ENCODE peak calls at places on chromosomes 12 and 14, in nine cellular contexts. R, C, V, T, Y, I, U, J and K are unnamed samples.

GRCh38 chr12:109766251-109766778 is 52.7 kb downstream of the FAM222A start:
- DNase-seq in R (peak; percentile 9), C (no peak), V (peak; percentile 27), T (no peak), Y (no peak), I (no peak), U (peak; percentile 40), J (no peak), K (no peak)

GRCh38 chr14:102853703-102854396 is 68.6 kb upstream of the AMN start:
- DNase-seq in R (no peak), C (no peak), V (no peak), T (no peak), Y (peak; percentile 12), I (no peak), U (no peak), J (no peak), K (no peak)

GRCh38 chr12:52243264-52243773 is 10.3 kb downstream of the KRT7 start:
- DNase-seq in R (no peak), C (no peak), V (peak; percentile 19), T (peak; percentile 84), Y (no peak), I (no peak), U (no peak), J (peak; percentile 28), K (no peak)

GRCh38 chr12:59030415-59030814 is 110.1 kb upstream of the LRIG3 start:
- DNase-seq in R (peak; percentile 83), C (no peak), V (no peak), T (no peak), Y (no peak), I (no peak), U (no peak), J (no peak), K (no peak)

GRCh38 chr14:102390064-102390463 is 27.3 kb downstream of the TECPR2 start:
- DNase-seq in R (no peak), C (no peak), V (no peak), T (no peak), Y (no peak), I (no peak), U (no peak), J (no peak), K (no peak)

GRCh38 chr14:103144085-103144484 is 20.8 kb downstream of the TNFAIP2 start:
- DNase-seq in R (no peak), C (no peak), V (no peak), T (peak; percentile 77), Y (no peak), I (no peak), U (no peak), J (peak; percentile 69), K (no peak)

GRCh38 chr12:30925607-30926242 is 823 bp upstream of the TSPAN11 start:
- DNase-seq in R (no peak), C (no peak), V (no peak), T (no peak), Y (no peak), I (no peak), U (peak; percentile 45), J (no peak), K (no peak)

GRCh38 chr12:33759279-33759678 is 263.0 kb upstream of the ALG10 start:
- DNase-seq in R (no peak), C (no peak), V (no peak), T (no peak), Y (no peak), I (peak; percentile 72), U (no peak), J (no peak), K (no peak)

GRCh38 chr14:100025111-100025510 is 40.1 kb upstream of the EVL start:
- DNase-seq in R (peak; percentile 40), C (no peak), V (no peak), T (peak; percentile 8), Y (peak; percentile 21), I (peak; percentile 37), U (no peak), J (peak; percentile 45), K (no peak)

GRCh38 chr12:510071-510825 is 50.5 kb downstream of the B4GALNT3 start:
- DNase-seq in R (peak; percentile 66), C (no peak), V (peak; percentile 43), T (peak; percentile 10), Y (no peak), I (no peak), U (no peak), J (no peak), K (no peak)
- H3K27ac ChIP-seq in R (peak overlapping the region; percentile 79), C (peak overlapping the region; percentile 85), V (no peak overlapping the region), T (peak overlapping the region; percentile 35), Y (no peak overlapping the region), I (peak overlapping the region; percentile 42), U (no peak overlapping the region), J (no peak overlapping the region), K (peak overlapping the region; percentile 84)

GRCh38 chr14:90678420-90678819 is 137.8 kb downstream of the TTC7B start:
- DNase-seq in R (no peak), C (no peak), V (no peak), T (no peak), Y (no peak), I (no peak), U (no peak), J (peak; percentile 41), K (no peak)

GRCh38 chr14:90675399-90675798 is 140.8 kb downstream of the TTC7B start:
- DNase-seq in R (no peak), C (no peak), V (no peak), T (no peak), Y (peak; percentile 94), I (no peak), U (peak; percentile 85), J (peak; percentile 54), K (no peak)

GRCh38 chr14:90676356-90676755 is 139.9 kb downstream of the TTC7B start:
- DNase-seq in R (no peak), C (no peak), V (no peak), T (no peak), Y (no peak), I (no peak), U (no peak), J (no peak), K (no peak)

GRCh38 chr14:90677484-90678045 is 138.7 kb downstream of the TTC7B start:
- DNase-seq in R (no peak), C (no peak), V (no peak), T (no peak), Y (no peak), I (no peak), U (no peak), J (peak; percentile 87), K (no peak)

DNA sequence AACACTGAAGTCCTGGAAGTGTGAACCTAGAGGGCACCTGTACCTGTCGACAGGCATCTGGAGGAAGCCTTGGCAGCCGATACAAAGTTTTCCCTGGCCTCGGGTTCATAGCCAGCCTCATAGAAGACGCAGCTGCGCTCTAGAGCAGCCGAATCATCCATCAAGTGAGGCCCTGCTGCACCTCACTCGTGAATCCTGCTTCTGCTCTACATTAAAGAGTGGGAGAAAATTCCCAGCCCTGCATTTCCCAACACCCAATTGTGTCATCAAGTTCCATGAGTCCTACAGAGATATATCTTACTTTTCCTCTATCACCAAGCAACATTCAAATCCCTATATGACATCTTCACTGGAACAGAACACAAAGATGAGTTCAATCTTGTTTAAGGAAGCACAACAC is 139.4 kb downstream of the TTC7B start:
- DNase-seq in R (no peak), C (no peak), V (no peak), T (no peak), Y (no peak), I (no peak), U (no peak), J (peak; percentile 90), K (no peak)
- H3K27ac ChIP-seq in R (peak overlapping the region; percentile 56), C (no peak overlapping the region), V (peak overlapping the region; percentile 76), T (no peak overlapping the region), Y (peak overlapping the region; percentile 95), I (no peak overlapping the region), U (peak overlapping the region; percentile 75), J (no peak overlapping the region), K (no peak overlapping the region)

DNA sequence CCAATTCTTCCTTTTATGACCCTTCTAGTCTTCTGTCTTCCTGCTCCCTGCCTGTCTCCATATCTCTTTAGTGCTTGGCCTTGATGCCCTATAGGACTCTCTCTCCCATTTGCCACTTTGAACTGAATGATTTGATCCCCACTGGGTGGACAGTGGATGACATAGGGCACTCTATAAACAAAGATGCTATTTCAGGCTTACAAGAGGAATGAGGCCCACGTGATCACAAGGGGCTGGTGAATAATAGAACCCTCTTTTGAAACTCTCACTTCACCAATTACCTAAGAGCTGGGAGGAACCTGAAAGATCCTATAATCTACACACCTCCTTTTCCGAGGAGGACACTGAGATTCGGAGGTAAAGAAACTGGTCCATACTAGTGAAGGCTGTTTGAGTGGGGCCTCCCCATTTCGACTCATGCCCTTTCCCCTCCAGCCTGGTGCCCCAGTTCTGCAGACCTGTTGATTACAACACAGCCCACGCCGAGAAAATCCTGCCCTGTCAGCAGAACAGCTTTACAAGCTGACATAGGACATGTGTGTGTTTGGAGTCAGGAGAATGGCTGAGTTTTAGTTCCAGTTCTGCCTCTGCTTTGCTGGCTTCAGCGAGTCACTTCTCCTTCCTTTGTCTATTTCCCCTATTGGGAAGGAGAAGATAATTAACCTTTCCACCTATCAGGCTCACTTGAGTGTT is 400.3 kb downstream of the ZFP36L1 start:
- DNase-seq in R (peak; percentile 31), C (no peak), V (peak; percentile 47), T (no peak), Y (peak; percentile 55), I (peak; percentile 72), U (no peak), J (peak; percentile 56), K (no peak)
- H3K27ac ChIP-seq in R (peak overlapping the region; percentile 72), C (no peak overlapping the region), V (peak overlapping the region; percentile 73), T (no peak overlapping the region), Y (peak overlapping the region; percentile 56), I (peak overlapping the region; percentile 82), U (peak overlapping the region; percentile 83), J (no peak overlapping the region), K (no peak overlapping the region)

GRCh38 chr14:31232081-31232480 is 24.5 kb upstream of the HECTD1 start:
- DNase-seq in R (peak; percentile 56), C (no peak), V (no peak), T (no peak), Y (no peak), I (no peak), U (no peak), J (no peak), K (no peak)

GRCh38 chr14:31229009-31229408 is 21.4 kb upstream of the HECTD1 start:
- DNase-seq in R (no peak), C (no peak), V (no peak), T (no peak), Y (no peak), I (no peak), U (no peak), J (peak; percentile 2), K (no peak)

GRCh38 chr14:31230559-31230958 is 23.0 kb upstream of the HECTD1 start:
- DNase-seq in R (no peak), C (no peak), V (no peak), T (no peak), Y (no peak), I (no peak), U (no peak), J (no peak), K (no peak)

GRCh38 chr14:31229638-31230229 is 22.1 kb upstream of the HECTD1 start:
- DNase-seq in R (peak; percentile 86), C (peak; percentile 81), V (no peak), T (peak; percentile 67), Y (peak; percentile 92), I (no peak), U (peak; percentile 79), J (peak; percentile 95), K (peak; percentile 97)

DNA sequence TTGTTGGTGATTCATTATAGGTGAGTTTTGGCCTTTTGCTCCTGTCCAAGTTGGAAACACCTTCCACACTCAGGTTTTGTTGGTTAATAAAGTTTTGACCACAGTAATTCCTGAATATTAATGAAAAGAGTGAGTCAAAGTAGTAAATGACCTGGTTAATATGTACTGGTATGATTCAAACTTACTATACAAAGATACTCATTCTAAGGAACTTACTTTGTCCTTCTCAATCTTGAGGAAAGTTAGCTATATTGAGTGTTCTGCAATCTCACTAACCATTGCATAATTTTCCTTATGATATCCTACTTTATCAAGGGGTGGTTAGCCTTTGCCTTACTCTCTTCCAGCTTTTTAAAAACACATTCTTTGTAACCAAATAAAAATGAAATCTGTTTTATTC is 20.9 kb upstream of the HECTD1 start:
- DNase-seq in R (no peak), C (no peak), V (no peak), T (no peak), Y (no peak), I (no peak), U (no peak), J (no peak), K (peak; percentile 33)
- H3K27ac ChIP-seq in R (peak overlapping the region; percentile 80), C (peak overlapping the region; percentile 76), V (no peak overlapping the region), T (peak overlapping the region; percentile 86), Y (peak overlapping the region; percentile 86), I (peak overlapping the region; percentile 16), U (no peak overlapping the region), J (no peak overlapping the region), K (peak overlapping the region; percentile 95)